ENCODE peak calls at places on chromosome 1, in seven cellular contexts. R is HFF-Myc; C is NAMALWA; N is A172; A is stimulated activated CD4-positive, alpha-beta T cell treated with anti-CD3 and anti-CD28 coated beads, Interleukin-1b, Interleukin-23, amount 100 ng/mL, for 1 hour; K is ELR; P is GM10248. H is an unnamed sample.

GRCh38 chr1:24266398-24266941 is 52.7 kb upstream of the GRHL3 start:
- DNase-seq in R (peak; percentile 43), C (no peak), N (peak; percentile 99), A (no peak), K (peak; percentile 97), P (no peak), H (no peak)

GRCh38 chr1:20670936-20671335 is 9.8 kb upstream of the DDOST start:
- DNase-seq in R (no peak), C (no peak), N (no peak), A (no peak), K (no peak), P (no peak), H (no peak)

GRCh38 chr1:156860639-156861423 is at the start of gene NTRK1:
- DNase-seq in R (no peak), C (peak; percentile 86), N (no peak), A (no peak), K (peak; percentile 61), P (peak; percentile 77), H (peak; percentile 78)

GRCh38 chr1:233614173-233614742 is 352 bp downstream of the KCNK1 start:
- DNase-seq in R (no peak), C (no peak), N (no peak), A (no peak), K (peak; percentile 2), P (peak; percentile 55), H (peak; percentile 48)

GRCh38 chr1:183277821-183278735 is 92.0 kb downstream of the LAMC2 start:
- DNase-seq in R (no peak), C (no peak), N (peak; percentile 76), A (no peak), K (peak; percentile 83), P (no peak), H (no peak)

GRCh38 chr1:229643996-229644748 is 18.1 kb downstream of the URB2 start:
- DNase-seq in R (no peak), C (peak; percentile 29), N (no peak), A (no peak), K (no peak), P (peak; percentile 28), H (no peak)

GRCh38 chr1:221683681-221684080 is 58.2 kb downstream of the DUSP10 start:
- DNase-seq in R (no peak), C (no peak), N (no peak), A (no peak), K (no peak), P (no peak), H (no peak)

GRCh38 chr1:42806593-42806992 is 10.3 kb upstream of the ERMAP start:
- DNase-seq in R (no peak), C (no peak), N (no peak), A (no peak), K (peak; percentile 28), P (no peak), H (no peak)

GRCh38 chr1:55039342-55040082 is at the start of gene PCSK9:
- DNase-seq in R (no peak), C (no peak), N (no peak), A (no peak), K (no peak), P (no peak), H (no peak)

GRCh38 chr1:153922076-153922837 is 515 bp downstream of the GATAD2B start:
- DNase-seq in R (no peak), C (no peak), N (no peak), A (peak; percentile 36), K (peak; percentile 67), P (no peak), H (no peak)

GRCh38 chr1:79811173-79811572 is 804.6 kb upstream of the ADGRL4 start:
- DNase-seq in R (peak; percentile 45), C (no peak), N (peak; percentile 3), A (no peak), K (peak; percentile 83), P (no peak), H (no peak)

GRCh38 chr1:65813956-65814355 is 21.3 kb downstream of the PDE4B start:
- DNase-seq in R (no peak), C (no peak), N (no peak), A (no peak), K (peak; percentile 85), P (no peak), H (no peak)

GRCh38 chr1:152044386-152044785 is 7.6 kb upstream of the S100A11 start:
- DNase-seq in R (no peak), C (no peak), N (no peak), A (no peak), K (no peak), P (no peak), H (no peak)

GRCh38 chr1:110255388-110255787 is 45.3 kb downstream of the KCNC4 start:
- DNase-seq in R (no peak), C (peak; percentile 17), N (no peak), A (no peak), K (no peak), P (no peak), H (peak; percentile 64)

GRCh38 chr1:233679030-233679429 is 65.1 kb downstream of the KCNK1 start:
- DNase-seq in R (no peak), C (no peak), N (no peak), A (no peak), K (no peak), P (no peak), H (no peak)

GRCh38 chr1:79714664-79715063 is 708.1 kb upstream of the ADGRL4 start:
- DNase-seq in R (no peak), C (no peak), N (no peak), A (no peak), K (no peak), P (no peak), H (no peak)

GRCh38 chr1:54371936-54372385 is 34.2 kb downstream of the SSBP3 start:
- DNase-seq in R (no peak), C (no peak), N (no peak), A (no peak), K (no peak), P (peak; percentile 24), H (no peak)

H was measured in MM.1S.